ENCODE peak calls at places on chromosome 4, in four cellular contexts. R is astrocyte of the cerebellum, A is choroid plexus epithelial cell, O is A549. B is an unnamed sample.

GRCh38 chr4:185534850-185535761 is at the start of gene PDLIM3:
- DNase-seq in O (peak; percentile 21), A (no peak), R (no peak), B (no peak)

GRCh38 chr4:26321326-26322276 is 787 bp downstream of the RBPJ start:
- DNase-seq in O (peak; percentile 5), R (no peak), A (peak; percentile 60), B (peak; percentile 45)

GRCh38 chr4:143617994-143618679 is 82.3 kb downstream of the FREM3 start:
- DNase-seq in A (no peak), O (no peak), R (peak; percentile 29), B (peak; percentile 2)

GRCh38 chr4:44651425-44651824 is at the start of gene YIPF7:
- DNase-seq in O (no peak), A (no peak), R (no peak), B (no peak)

GRCh38 chr4:158722291-158722916 is 792 bp downstream of the PPID start:
- DNase-seq in A (peak; percentile 55), O (peak; percentile 10), R (no peak), B (peak; percentile 33)

GRCh38 chr4:143089847-143090246 is 94.9 kb upstream of the USP38 start:
- DNase-seq in R (no peak), O (no peak), A (no peak), B (no peak)

GRCh38 chr4:105895609-105896460 is 564 bp downstream of the NPNT start:
- DNase-seq in R (no peak), A (no peak), O (peak; percentile 6), B (peak; percentile 44)

GRCh38 chr4:145830699-145831098 is 107.9 kb downstream of the ZNF827 start:
- DNase-seq in R (no peak), A (no peak), O (no peak), B (peak; percentile 70)

GRCh38 chr4:155353923-155354540 is 22.7 kb downstream of the MAP9 start:
- DNase-seq in O (peak; percentile 14), A (peak; percentile 84), R (no peak), B (peak; percentile 66)

GRCh38 chr4:164874791-164875190 is 2.2 kb upstream of the APELA start:
- DNase-seq in R (no peak), A (no peak), O (no peak), B (no peak)

GRCh38 chr4:94939791-94940530 is 182.2 kb downstream of the BMPR1B start:
- DNase-seq in A (peak; percentile 54), R (peak; percentile 8), O (no peak), B (no peak)

GRCh38 chr4:164408831-164409230 is 345.1 kb upstream of the SMIM31 start:
- DNase-seq in O (no peak), A (no peak), R (no peak), B (no peak)

GRCh38 chr4:124803641-124804040 is 91.1 kb upstream of the ANKRD50 start:
- DNase-seq in O (no peak), A (peak; percentile 28), R (no peak), B (no peak)

GRCh38 chr4:78747328-78747946 is 28.7 kb upstream of the BMP2K start:
- DNase-seq in A (peak; percentile 58), R (no peak), O (no peak), B (no peak)

GRCh38 chr4:14513471-14513870 is 488.8 kb upstream of the CPEB2 start:
- DNase-seq in O (no peak), R (peak; percentile 68), A (peak; percentile 64), B (no peak)

GRCh38 chr4:134935320-134935719 is 733.7 kb upstream of the PABPC4L start:
- DNase-seq in O (peak; percentile 3), A (peak; percentile 9), R (no peak), B (peak; percentile 3)

GRCh38 chr4:32697281-32697814 is 1977.2 kb downstream of the PCDH7 start:
- DNase-seq in R (no peak), O (no peak), A (peak; percentile 2), B (no peak)

GRCh38 chr4:41028392-41029076 is 185.8 kb downstream of the APBB2 start:
- DNase-seq in O (no peak), A (peak; percentile 81), R (no peak), B (peak; percentile 41)

GRCh38 chr4:49032440-49033161 is 46.5 kb downstream of the CWH43 start:
- DNase-seq in A (peak; percentile 32), O (peak; percentile 6), R (no peak), B (peak; percentile 30)

GRCh38 chr4:87896020-87896621 is 63.4 kb downstream of the MEPE start:
- DNase-seq in O (peak; percentile 14), A (peak; percentile 91), R (peak; percentile 51), B (no peak)

GRCh38 chr4:26020896-26021295 is 106.9 kb downstream of the SMIM20 start:
- DNase-seq in R (peak; percentile 76), A (peak; percentile 85), O (no peak), B (no peak)

GRCh38 chr4:134200811-134201215 is 776 bp downstream of the PABPC4L start:
- DNase-seq in R (no peak), O (no peak), A (peak; percentile 13), B (no peak)

GRCh38 chr4:124085561-124086180 is 626.9 kb downstream of the ANKRD50 start:
- DNase-seq in A (peak; percentile 48), R (peak; percentile 58), O (no peak), B (no peak)

GRCh38 chr4:1351854-1352633 is 5.0 kb downstream of the UVSSA start:
- DNase-seq in O (peak; percentile 58), A (peak; percentile 81), R (peak; percentile 48), B (peak; percentile 89)

GRCh38 chr4:123352240-123352945 is 44.2 kb upstream of the SPRY1 start:
- DNase-seq in O (no peak), R (peak; percentile 98), A (peak; percentile 59), B (no peak)

GRCh38 chr4:122827899-122828601 is 1.4 kb downstream of the FGF2 start:
- DNase-seq in O (peak; percentile 55), R (peak; percentile 33), A (peak; percentile 88), B (peak; percentile 93)

GRCh38 chr4:140083320-140083719 is 70.7 kb downstream of the MAML3 start:
- DNase-seq in O (no peak), R (no peak), A (no peak), B (no peak)

GRCh38 chr4:99624141-99624719 is 33.4 kb downstream of the C4orf54 start:
- DNase-seq in R (no peak), A (no peak), O (no peak), B (no peak)

GRCh38 chr4:117481742-117482141 is 396.4 kb upstream of the TRAM1L1 start:
- DNase-seq in R (peak; percentile 93), O (no peak), A (peak; percentile 65), B (no peak)
- H3K4me3 ChIP-seq in R (no peak overlapping the region), O (no peak overlapping the region), A (no peak overlapping the region), B (no peak overlapping the region)

GRCh38 chr4:157127571-157127970 is 51.6 kb downstream of the GLRB start:
- DNase-seq in A (no peak), O (no peak), R (no peak), B (no peak)

GRCh38 chr4:157128395-157128794 is 52.4 kb downstream of the GLRB start:
- DNase-seq in O (no peak), R (peak; percentile 29), A (peak; percentile 77), B (no peak)
- TF ChIP-seq CTCF in O (peak; percentile 60), R (peak; percentile 61), A (peak; percentile 78), B (no peak)

GRCh38 chr4:39700500-39700899 is 2.6 kb downstream of the UBE2K start:
- DNase-seq in R (no peak), O (no peak), A (no peak), B (no peak)
- H3K4me3 ChIP-seq in R (peak overlapping the region; percentile 84), O (peak overlapping the region; percentile 70), A (peak overlapping the region; percentile 98), B (peak overlapping the region; percentile 90)

GRCh38 chr4:153131478-153132069 is 72.7 kb upstream of the TRIM2 start:
- DNase-seq in R (no peak), A (peak; percentile 23), O (no peak), B (no peak)
- TF ChIP-seq CTCF in R (peak; percentile 20), A (no peak), O (no peak), B (no peak)

GRCh38 chr4:42397635-42398447 is 553 bp downstream of the SHISA3 start:
- DNase-seq in O (no peak), A (no peak), R (no peak), B (peak; percentile 54)

GRCh38 chr4:42395595-42395994 is 1.7 kb upstream of the SHISA3 start:
- DNase-seq in A (no peak), O (no peak), R (no peak), B (no peak)

GRCh38 chr4:42398448-42399355 is 1.4 kb downstream of the SHISA3 start:
- DNase-seq in A (no peak), R (no peak), O (no peak), B (peak; percentile 9)

GRCh38 chr4:42397256-42397634 is at the start of gene SHISA3:
- DNase-seq in O (peak; percentile 4), A (no peak), R (no peak), B (peak; percentile 67)

DNA sequence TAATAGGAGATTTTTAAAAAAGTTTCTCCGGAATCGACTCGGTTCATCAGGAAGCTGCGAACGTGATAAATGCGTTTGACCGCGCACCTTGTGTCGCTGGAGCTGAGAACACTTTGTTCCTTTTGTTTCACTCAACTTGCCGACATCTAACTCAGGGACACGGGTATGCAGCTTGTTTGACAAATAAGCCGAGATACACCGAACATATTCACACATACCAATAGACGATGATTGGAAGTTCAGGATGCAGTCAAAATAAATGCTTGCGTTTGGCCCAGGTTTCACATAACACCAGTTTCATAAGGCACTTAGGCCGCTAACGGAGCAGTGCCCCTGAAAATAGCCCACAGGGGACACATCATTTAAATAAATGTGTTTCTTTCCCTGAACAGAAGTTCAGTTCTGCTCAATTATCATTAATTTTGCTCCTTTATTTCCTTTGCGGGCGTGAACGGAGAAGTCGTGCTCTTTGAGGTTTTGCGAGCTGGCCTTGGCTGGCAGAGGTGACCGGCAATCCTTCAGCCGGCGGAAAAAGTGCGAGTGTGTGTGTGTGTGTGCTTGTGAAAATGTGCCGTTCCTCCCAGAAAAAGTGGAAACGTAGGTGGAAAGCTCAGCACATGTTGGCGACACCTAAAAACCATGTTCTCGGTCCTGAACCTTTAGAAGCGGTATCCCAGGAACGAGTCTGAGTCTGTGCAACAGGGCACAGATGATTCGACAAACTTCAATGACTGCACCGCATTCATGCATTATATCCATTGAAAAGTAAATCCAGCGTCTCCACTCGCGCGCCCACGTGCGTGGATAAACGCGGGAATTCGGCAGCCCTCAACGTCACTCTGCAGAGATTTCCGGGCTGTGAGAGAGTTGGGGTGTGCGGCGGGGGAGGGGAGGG is 680 bp upstream of the SHISA3 start:
- DNase-seq in A (no peak), R (no peak), O (no peak), B (peak; percentile 63)
- H3K4me3 ChIP-seq in A (peak overlapping the region; percentile 4), R (peak overlapping the region; percentile 48), O (peak overlapping the region; percentile 34), B (peak overlapping the region; percentile 72)

GRCh38 chr4:56641494-56642051 is 39.5 kb downstream of the HOPX start:
- DNase-seq in R (peak; percentile 81), A (peak; percentile 93), O (peak; percentile 47), B (no peak)
- TF ChIP-seq CTCF in R (peak; percentile 28), A (no peak), O (no peak), B (no peak)

GRCh38 chr4:17512973-17513665 is 1.2 kb upstream of the QDPR start:
- DNase-seq in R (no peak), A (no peak), O (no peak), B (no peak)
- H3K4me3 ChIP-seq in R (no peak overlapping the region), A (no peak overlapping the region), O (no peak overlapping the region), B (no peak overlapping the region)

GRCh38 chr4:47002593-47002992 is 9.2 kb upstream of the GABRA4 start:
- DNase-seq in R (peak; percentile 8), O (no peak), A (peak; percentile 72), B (no peak)
- TF ChIP-seq CTCF in R (peak; percentile 60), O (no peak), A (peak; percentile 75), B (no peak)

B was measured in GM12865.